ENCODE peak calls at places on chromosomes 16 and 17, in seven cellular contexts. L is endothelial cell of umbilical vein, U is Peyer's patch, D is heart left ventricle, S is A549, T is GM12878, A is sigmoid colon. V is an unnamed sample.

GRCh38 chr17:33292184-33292980 is 713 bp downstream of the ASIC2 start:
- DNase-seq in L (peak; percentile 12), U (peak; percentile 69), D (no peak), S (peak; percentile 53), T (no peak), A (no peak), V (no peak)

GRCh38 chr17:27473748-27474609 is 17.7 kb downstream of the KSR1 start:
- DNase-seq in L (peak; percentile 84), U (no peak), D (peak; percentile 52), S (no peak), T (peak; percentile 97), A (peak; percentile 75), V (peak; percentile 99)

GRCh38 chr17:58136669-58137279 is 11.4 kb upstream of the OR4D1 start:
- DNase-seq in L (no peak), U (no peak), D (no peak), S (peak; percentile 57), T (no peak), A (no peak), V (peak; percentile 27)

GRCh38 chr16:75078886-75079285 is 37.7 kb downstream of the LDHD start:
- DNase-seq in L (no peak), U (no peak), D (no peak), S (no peak), T (no peak), A (no peak), V (no peak)

GRCh38 chr17:35705705-35706104 is 25.7 kb upstream of the RASL10B start:
- DNase-seq in L (no peak), U (no peak), D (no peak), S (no peak), T (no peak), A (no peak), V (no peak)

GRCh38 chr16:30142672-30143346 is 19.8 kb upstream of the MAPK3 start:
- DNase-seq in L (no peak), U (no peak), D (no peak), S (no peak), T (peak; percentile 30), A (no peak), V (peak; percentile 39)

GRCh38 chr17:57607553-57608120 is 137.5 kb downstream of the CCDC182 start:
- DNase-seq in L (no peak), U (no peak), D (no peak), S (no peak), T (no peak), A (no peak), V (no peak)

GRCh38 chr16:67396159-67396774 is 3.0 kb upstream of the TPPP3 start:
- DNase-seq in L (peak; percentile 37), U (peak; percentile 92), D (peak; percentile 89), S (peak; percentile 67), T (no peak), A (peak; percentile 89), V (peak; percentile 66)

GRCh38 chr16:87570938-87571867 is 31.1 kb upstream of the JPH3 start:
- DNase-seq in L (peak; percentile 51), U (peak; percentile 66), D (no peak), S (peak; percentile 84), T (no peak), A (no peak), V (peak; percentile 15)

GRCh38 chr17:40346768-40347154 is 17.8 kb downstream of the GJD3 start:
- DNase-seq in L (no peak), U (no peak), D (no peak), S (no peak), T (no peak), A (no peak), V (no peak)

GRCh38 chr17:15269087-15269486 is 4.0 kb upstream of the PMP22 start:
- DNase-seq in L (no peak), U (no peak), D (no peak), S (no peak), T (no peak), A (no peak), V (no peak)

GRCh38 chr17:81044764-81045589 is 10.0 kb downstream of the BAIAP2 start:
- DNase-seq in L (peak; percentile 85), U (peak; percentile 83), D (peak; percentile 88), S (no peak), T (no peak), A (peak; percentile 95), V (peak; percentile 44)

GRCh38 chr16:81593481-81593880 is 148.9 kb downstream of the CMIP start:
- DNase-seq in L (no peak), U (no peak), D (no peak), S (no peak), T (no peak), A (no peak), V (no peak)

GRCh38 chr16:4323845-4324478 is 8.1 kb downstream of the GLIS2 start:
- DNase-seq in L (no peak), U (peak; percentile 50), D (peak; percentile 72), S (peak; percentile 79), T (no peak), A (peak; percentile 89), V (no peak)

GRCh38 chr17:27631409-27631755 is 394 bp downstream of the LGALS9 start:
- DNase-seq in L (no peak), U (no peak), D (no peak), S (no peak), T (no peak), A (no peak), V (peak; percentile 15)

GRCh38 chr17:31286587-31286986 is 10.5 kb downstream of the OMG start:
- DNase-seq in L (no peak), U (no peak), D (no peak), S (no peak), T (no peak), A (no peak), V (no peak)

GRCh38 chr17:31283841-31284240 is 13.2 kb downstream of the OMG start:
- DNase-seq in L (no peak), U (no peak), D (no peak), S (no peak), T (no peak), A (no peak), V (no peak)

GRCh38 chr17:31275126-31275525 is 21.9 kb downstream of the OMG start:
- DNase-seq in L (no peak), U (no peak), D (no peak), S (no peak), T (no peak), A (no peak), V (peak; percentile 14)

GRCh38 chr17:31279401-31279800 is 17.6 kb downstream of the OMG start:
- DNase-seq in L (no peak), U (no peak), D (no peak), S (no peak), T (no peak), A (no peak), V (no peak)

DNA sequence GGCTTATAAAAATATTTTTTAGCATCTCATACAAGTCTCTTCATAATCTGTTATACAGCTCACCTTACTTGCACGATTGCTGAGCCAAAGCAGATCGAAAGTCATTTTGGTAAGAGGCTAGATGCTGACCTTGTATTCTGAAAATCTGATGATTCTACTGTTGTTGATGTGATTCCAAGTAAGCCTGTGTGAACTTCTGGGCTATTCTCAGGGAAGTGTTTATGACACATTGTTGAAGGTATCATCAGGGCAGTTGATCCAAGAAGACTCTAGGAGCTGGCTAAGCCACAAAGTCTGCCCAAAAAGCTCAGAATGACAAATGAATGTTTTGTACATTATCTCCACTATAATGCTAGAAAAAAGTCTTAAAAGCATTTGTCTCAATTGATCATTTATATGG is 16.0 kb downstream of the OMG start:
- DNase-seq in L (no peak), U (no peak), D (no peak), S (no peak), T (no peak), A (no peak), V (no peak)
- TF ChIP-seq POLR2A in L (no peak), U (no peak), D (no peak), S (no peak), T (no peak), A (no peak), V (no peak)

DNA sequence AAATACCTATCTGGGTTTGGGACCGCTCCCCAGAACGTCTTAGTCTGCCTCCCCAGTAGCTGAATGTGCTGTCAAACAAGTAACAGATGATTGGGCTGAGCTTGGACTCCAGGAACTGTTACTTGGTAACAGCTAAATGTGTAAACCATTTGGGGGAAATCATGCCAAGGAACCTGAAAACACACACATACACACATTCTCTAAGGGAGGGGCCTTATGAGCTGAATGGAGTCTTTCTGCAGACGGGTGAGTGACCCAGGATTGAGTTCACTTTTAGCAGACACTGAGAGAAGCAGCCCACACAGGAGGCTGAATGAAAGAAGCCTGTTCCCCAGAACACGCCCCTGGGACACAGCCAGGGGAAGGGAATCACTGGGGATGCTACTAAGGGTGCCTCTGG is 1.6 kb downstream of the ACLY start:
- DNase-seq in L (peak; percentile 29), U (no peak), D (no peak), S (no peak), T (no peak), A (no peak), V (peak; percentile 27)
- TF ChIP-seq POLR2A in L (no peak), U (no peak), D (no peak), S (no peak), T (no peak), A (no peak), V (no peak)

GRCh38 chr17:47956818-47957590 is 679 bp downstream of the PRR15L start:
- DNase-seq in L (no peak), U (no peak), D (no peak), S (no peak), T (no peak), A (no peak), V (no peak)

GRCh38 chr17:47953945-47954344 is 3.7 kb downstream of the PRR15L start:
- DNase-seq in L (no peak), U (no peak), D (no peak), S (no peak), T (no peak), A (no peak), V (no peak)

GRCh38 chr17:47957591-47958490 is at the start of gene PRR15L:
- DNase-seq in L (no peak), U (peak; percentile 87), D (no peak), S (no peak), T (no peak), A (no peak), V (no peak)

GRCh38 chr17:47952181-47953021 is 5.3 kb downstream of the PRR15L start:
- DNase-seq in L (no peak), U (peak; percentile 88), D (no peak), S (no peak), T (no peak), A (no peak), V (no peak)

GRCh38 chr17:47955497-47956461 is 1.9 kb downstream of the PRR15L start:
- DNase-seq in L (no peak), U (peak; percentile 77), D (no peak), S (no peak), T (no peak), A (no peak), V (no peak)
- TF ChIP-seq POLR2A in L (no peak), U (peak; percentile 71), D (no peak), S (no peak), T (no peak), A (no peak), V (no peak)

GRCh38 chr17:19646788-19647696 is 1.5 kb upstream of the ALDH3A2 start:
- DNase-seq in L (peak; percentile 53), U (no peak), D (no peak), S (no peak), T (no peak), A (no peak), V (peak; percentile 47)

GRCh38 chr17:19647697-19648474 is 665 bp upstream of the ALDH3A2 start:
- DNase-seq in L (peak; percentile 72), U (peak; percentile 79), D (peak; percentile 71), S (peak; percentile 63), T (peak; percentile 9), A (peak; percentile 90), V (peak; percentile 60)

GRCh38 chr17:19648475-19649406 is at the start of gene ALDH3A2:
- DNase-seq in L (peak; percentile 94), U (peak; percentile 98), D (peak; percentile 98), S (peak; percentile 99), T (peak; percentile 68), A (peak; percentile 98), V (peak; percentile 92)

GRCh38 chr17:19644493-19645210 is 3.9 kb upstream of the ALDH3A2 start:
- DNase-seq in L (no peak), U (no peak), D (no peak), S (no peak), T (no peak), A (no peak), V (no peak)

GRCh38 chr17:19645608-19646250 is 2.8 kb upstream of the ALDH3A2 start:
- DNase-seq in L (peak; percentile 7), U (peak; percentile 54), D (no peak), S (peak; percentile 40), T (no peak), A (no peak), V (peak; percentile 59)
- TF ChIP-seq POLR2A in L (no peak), U (no peak), D (no peak), S (no peak), T (no peak), A (no peak), V (no peak)